ENCODE peak calls at places on chromosomes 16 and 17, in six cellular contexts. H is endothelial cell of umbilical vein, P is hepatocyte, L is left lung, U is adrenal gland, I is PC-3. G is an unnamed sample.

GRCh38 chr17:6137716-6138502 is 67.7 kb downstream of the WSCD1 start:
- DNase-seq in H (no peak), P (no peak), L (no peak), U (no peak), I (no peak), G (no peak)

GRCh38 chr17:10119203-10120112 is 78.9 kb downstream of the GAS7 start:
- DNase-seq in H (no peak), P (no peak), L (peak), U (peak), I (peak), G (no peak)

GRCh38 chr17:50559674-50560184 is 786 bp upstream of the CACNA1G start:
- DNase-seq in H (peak), P (peak), L (no peak), U (peak), I (peak), G (no peak)

GRCh38 chr16:56119138-56119537 is 72.2 kb upstream of the GNAO1 start:
- DNase-seq in H (no peak), P (no peak), L (no peak), U (no peak), I (no peak), G (no peak)

GRCh38 chr16:77745972-77746371 is 23.7 kb downstream of the NUDT7 start:
- DNase-seq in H (no peak), P (no peak), L (no peak), U (no peak), I (no peak), G (no peak)

GRCh38 chr16:86428729-86429472 is 81.4 kb upstream of the FOXF1 start:
- DNase-seq in H (no peak), P (no peak), L (no peak), U (no peak), I (no peak), G (no peak)

GRCh38 chr17:39579318-39580081 is 28.2 kb downstream of the NEUROD2 start:
- DNase-seq in H (peak), P (no peak), L (no peak), U (peak), I (no peak), G (no peak)

GRCh38 chr16:78195868-78196267 is 96.4 kb downstream of the WWOX start:
- DNase-seq in H (no peak), P (no peak), L (no peak), U (no peak), I (no peak), G (no peak)

GRCh38 chr17:78921437-78921971 is 3.7 kb downstream of the TIMP2 start:
- DNase-seq in H (no peak), P (no peak), L (peak), U (peak), I (no peak), G (no peak)

GRCh38 chr16:27432600-27432957 is 30.6 kb downstream of the IL21R start:
- DNase-seq in H (no peak), P (no peak), L (no peak), U (no peak), I (peak), G (peak)

GRCh38 chr16:1093284-1094123 is 2.5 kb downstream of the C1QTNF8 start:
- DNase-seq in H (no peak), P (no peak), L (no peak), U (no peak), I (no peak), G (no peak)

GRCh38 chr17:13931752-13932477 is 137.4 kb upstream of the COX10 start:
- DNase-seq in H (no peak), P (no peak), L (peak), U (peak), I (peak), G (peak)

GRCh38 chr17:48011405-48012150 is 26.0 kb downstream of the COPZ2 start:
- DNase-seq in H (peak), P (peak), L (no peak), U (no peak), I (peak), G (no peak)
- TF ChIP-seq CTCF in H (peak), P (peak), L (no peak), U (peak), I (peak), G (no peak)

GRCh38 chr17:47830991-47831933 is at the start of the genes LRRC46 and MRPL10:
- DNase-seq in H (peak), P (peak), L (peak), U (peak), I (peak), G (peak)
- TF ChIP-seq CTCF in H (peak), P (peak), L (no peak), U (peak), I (peak), G (no peak)

DNA sequence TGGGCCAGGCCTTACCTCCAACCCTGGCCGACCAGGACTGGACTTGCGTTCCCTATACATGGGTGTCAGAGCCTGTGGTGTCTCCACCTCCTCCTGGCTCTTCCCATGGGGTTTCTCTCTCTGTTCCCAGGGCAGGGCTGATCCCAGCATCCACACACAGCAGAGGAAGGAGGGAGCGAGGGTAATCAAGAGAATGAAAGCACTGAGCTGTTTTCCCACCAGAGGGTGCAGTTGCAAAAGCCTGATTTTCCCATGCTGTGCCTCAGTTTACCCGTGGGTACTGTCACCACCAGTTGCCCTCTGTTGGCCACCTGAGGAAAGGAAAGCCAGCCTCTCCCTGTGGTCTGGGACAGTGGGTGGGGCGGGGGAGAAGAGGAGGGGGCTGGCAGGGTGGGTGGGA is 249.7 kb upstream of the GSE1 start:
- DNase-seq in H (no peak), P (no peak), L (no peak), U (no peak), I (no peak), G (no peak)
- TF ChIP-seq CTCF in H (no peak), P (no peak), L (no peak), U (no peak), I (no peak), G (no peak)

GRCh38 chr16:13895516-13895915 is 24.4 kb upstream of the ERCC4 start:
- DNase-seq in H (no peak), P (no peak), L (no peak), U (no peak), I (no peak), G (no peak)
- TF ChIP-seq CTCF in H (no peak), P (no peak), L (no peak), U (no peak), I (no peak), G (no peak)